ENCODE peak calls at places on chromosomes 4 and X, in eight cellular contexts. One of them, this sample, is unnamed.

GRCh38 chr4:37890501-37891220 is at the start of gene TBC1D1:
- DNase-seq in AG10803: no peak
- DNase-seq in transverse colon: peak; percentile 81
- DNase-seq in SK-N-SH: peak; percentile 69
- DNase-seq in AG04449: no peak
- DNase-seq in Calu3: peak; percentile 44
- DNase-seq in fibroblast of lung: no peak
- DNase-seq in thyroid gland: peak; percentile 90
- DNase-seq in this sample: no peak

GRCh38 chrX:38192007-38192625 is 28.6 kb downstream of the SRPX start:
- DNase-seq in AG10803: peak; percentile 22
- DNase-seq in transverse colon: peak; percentile 12
- DNase-seq in SK-N-SH: peak; percentile 37
- DNase-seq in AG04449: no peak
- DNase-seq in Calu3: peak; percentile 28
- DNase-seq in fibroblast of lung: peak; percentile 27
- DNase-seq in thyroid gland: peak; percentile 8
- DNase-seq in this sample: no peak

GRCh38 chr4:80619070-80619674 is 283.6 kb downstream of the CFAP299 start:
- DNase-seq in AG10803: no peak
- DNase-seq in transverse colon: no peak
- DNase-seq in SK-N-SH: no peak
- DNase-seq in AG04449: no peak
- DNase-seq in Calu3: peak; percentile 5
- DNase-seq in fibroblast of lung: peak; percentile 5
- DNase-seq in thyroid gland: no peak
- DNase-seq in this sample: no peak

GRCh38 chrX:47849776-47850175 is 13.1 kb downstream of the ZNF81 start:
- DNase-seq in AG10803: peak; percentile 18
- DNase-seq in transverse colon: no peak
- DNase-seq in SK-N-SH: no peak
- DNase-seq in AG04449: no peak
- DNase-seq in Calu3: no peak
- DNase-seq in fibroblast of lung: no peak
- DNase-seq in thyroid gland: no peak
- DNase-seq in this sample: no peak

GRCh38 chr4:126790633-126791032 is 842.1 kb upstream of the INTU start:
- DNase-seq in AG10803: peak; percentile 66
- DNase-seq in transverse colon: no peak
- DNase-seq in SK-N-SH: no peak
- DNase-seq in AG04449: no peak
- DNase-seq in Calu3: no peak
- DNase-seq in fibroblast of lung: peak; percentile 18
- DNase-seq in thyroid gland: peak; percentile 7
- DNase-seq in this sample: no peak

GRCh38 chr4:25154594-25155265 is 5.5 kb downstream of the SEPSECS start:
- DNase-seq in AG10803: no peak
- DNase-seq in transverse colon: peak; percentile 34
- DNase-seq in SK-N-SH: no peak
- DNase-seq in AG04449: no peak
- DNase-seq in Calu3: no peak
- DNase-seq in fibroblast of lung: no peak
- DNase-seq in thyroid gland: no peak
- DNase-seq in this sample: no peak

GRCh38 chr4:187128971-187129370 is 405.3 kb upstream of the FAT1 start:
- DNase-seq in AG10803: peak; percentile 46
- DNase-seq in transverse colon: no peak
- DNase-seq in SK-N-SH: no peak
- DNase-seq in AG04449: peak; percentile 54
- DNase-seq in Calu3: no peak
- DNase-seq in fibroblast of lung: no peak
- DNase-seq in thyroid gland: no peak
- DNase-seq in this sample: no peak

GRCh38 chr4:183758006-183758734 is 99.1 kb downstream of the TRAPPC11 start:
- DNase-seq in AG10803: no peak
- DNase-seq in transverse colon: peak; percentile 76
- DNase-seq in SK-N-SH: no peak
- DNase-seq in AG04449: no peak
- DNase-seq in Calu3: no peak
- DNase-seq in fibroblast of lung: peak; percentile 6
- DNase-seq in thyroid gland: no peak
- DNase-seq in this sample: no peak

GRCh38 chr4:166459616-166460015 is 586.6 kb downstream of the TLL1 start:
- DNase-seq in AG10803: no peak
- DNase-seq in transverse colon: no peak
- DNase-seq in SK-N-SH: no peak
- DNase-seq in AG04449: no peak
- DNase-seq in Calu3: no peak
- DNase-seq in fibroblast of lung: no peak
- DNase-seq in thyroid gland: no peak
- DNase-seq in this sample: no peak

GRCh38 chr4:88037936-88038335 is 30.5 kb downstream of the PKD2 start:
- DNase-seq in AG10803: no peak
- DNase-seq in transverse colon: no peak
- DNase-seq in SK-N-SH: no peak
- DNase-seq in AG04449: no peak
- DNase-seq in Calu3: no peak
- DNase-seq in fibroblast of lung: no peak
- DNase-seq in thyroid gland: no peak
- DNase-seq in this sample: no peak

GRCh38 chrX:104372547-104372946 is 117.8 kb upstream of the ESX1 start:
- DNase-seq in AG10803: no peak
- DNase-seq in transverse colon: no peak
- DNase-seq in SK-N-SH: no peak
- DNase-seq in AG04449: no peak
- DNase-seq in Calu3: no peak
- DNase-seq in fibroblast of lung: no peak
- DNase-seq in thyroid gland: no peak
- DNase-seq in this sample: no peak

GRCh38 chr4:8771258-8771590 is 100.4 kb downstream of the HMX1 start:
- DNase-seq in AG10803: no peak
- DNase-seq in transverse colon: no peak
- DNase-seq in SK-N-SH: peak; percentile 60
- DNase-seq in AG04449: no peak
- DNase-seq in Calu3: no peak
- DNase-seq in fibroblast of lung: no peak
- DNase-seq in thyroid gland: no peak
- DNase-seq in this sample: no peak

GRCh38 chr4:2837904-2838496 is 5.6 kb upstream of the ADD1 start:
- DNase-seq in AG10803: peak; percentile 62
- DNase-seq in transverse colon: peak; percentile 53
- DNase-seq in SK-N-SH: peak; percentile 30
- DNase-seq in AG04449: no peak
- DNase-seq in Calu3: no peak
- DNase-seq in fibroblast of lung: peak; percentile 59
- DNase-seq in thyroid gland: no peak
- DNase-seq in this sample: no peak

GRCh38 chrX:17634542-17635207 is 102.6 kb upstream of the SCML1 start:
- DNase-seq in AG10803: no peak
- DNase-seq in transverse colon: peak; percentile 15
- DNase-seq in SK-N-SH: no peak
- DNase-seq in AG04449: no peak
- DNase-seq in Calu3: no peak
- DNase-seq in fibroblast of lung: no peak
- DNase-seq in thyroid gland: no peak
- DNase-seq in this sample: no peak

GRCh38 chr4:105277702-105278101 is 131.0 kb downstream of the TET2 start:
- DNase-seq in AG10803: no peak
- DNase-seq in transverse colon: no peak
- DNase-seq in SK-N-SH: no peak
- DNase-seq in AG04449: no peak
- DNase-seq in Calu3: no peak
- DNase-seq in fibroblast of lung: no peak
- DNase-seq in thyroid gland: no peak
- DNase-seq in this sample: no peak

GRCh38 chrX:130108647-130109428 is 1.5 kb downstream of the ELF4 start:
- DNase-seq in AG10803: peak; percentile 39
- DNase-seq in transverse colon: peak; percentile 73
- DNase-seq in SK-N-SH: peak; percentile 36
- DNase-seq in AG04449: no peak
- DNase-seq in Calu3: peak; percentile 46
- DNase-seq in fibroblast of lung: no peak
- DNase-seq in thyroid gland: no peak
- DNase-seq in this sample: no peak

GRCh38 chr4:94642561-94642866 is 115.2 kb upstream of the BMPR1B start:
- DNase-seq in AG10803: peak; percentile 65
- DNase-seq in transverse colon: no peak
- DNase-seq in SK-N-SH: no peak
- DNase-seq in AG04449: no peak
- DNase-seq in Calu3: peak; percentile 22
- DNase-seq in fibroblast of lung: peak; percentile 1
- DNase-seq in thyroid gland: no peak
- DNase-seq in this sample: no peak

GRCh38 chr4:18860836-18861530 is 839.4 kb upstream of the LCORL start:
- DNase-seq in AG10803: no peak
- DNase-seq in transverse colon: no peak
- DNase-seq in SK-N-SH: no peak
- DNase-seq in AG04449: no peak
- DNase-seq in Calu3: no peak
- DNase-seq in fibroblast of lung: no peak
- DNase-seq in thyroid gland: no peak
- DNase-seq in this sample: no peak

GRCh38 chrX:134718329-134719317 is 60.4 kb upstream of the PLAC1 start:
- DNase-seq in AG10803: peak; percentile 98
- DNase-seq in transverse colon: no peak
- DNase-seq in SK-N-SH: no peak
- DNase-seq in AG04449: peak; percentile 94
- DNase-seq in Calu3: peak; percentile 34
- DNase-seq in fibroblast of lung: peak; percentile 89
- DNase-seq in thyroid gland: peak; percentile 63
- DNase-seq in this sample: no peak
- TF ChIP-seq CTCF in AG10803: peak; percentile 46
- TF ChIP-seq CTCF in transverse colon: no peak
- TF ChIP-seq CTCF in SK-N-SH: peak; percentile 13
- TF ChIP-seq CTCF in AG04449: no peak
- TF ChIP-seq CTCF in Calu3: no peak
- TF ChIP-seq CTCF in fibroblast of lung: no peak
- TF ChIP-seq CTCF in thyroid gland: no peak
- TF ChIP-seq CTCF in this sample: no peak

GRCh38 chrX:43448688-43449087 is 207.4 kb upstream of the MAOA start:
- DNase-seq in AG10803: no peak
- DNase-seq in transverse colon: no peak
- DNase-seq in SK-N-SH: no peak
- DNase-seq in AG04449: no peak
- DNase-seq in Calu3: no peak
- DNase-seq in fibroblast of lung: no peak
- DNase-seq in thyroid gland: no peak
- DNase-seq in this sample: no peak
- TF ChIP-seq CTCF in AG10803: no peak
- TF ChIP-seq CTCF in transverse colon: no peak
- TF ChIP-seq CTCF in SK-N-SH: no peak
- TF ChIP-seq CTCF in AG04449: no peak
- TF ChIP-seq CTCF in Calu3: no peak
- TF ChIP-seq CTCF in fibroblast of lung: no peak
- TF ChIP-seq CTCF in thyroid gland: no peak
- TF ChIP-seq CTCF in this sample: no peak

GRCh38 chrX:119482041-119482440 is 13.8 kb downstream of the SLC25A5 start:
- DNase-seq in AG10803: no peak
- DNase-seq in transverse colon: no peak
- DNase-seq in SK-N-SH: no peak
- DNase-seq in AG04449: no peak
- DNase-seq in Calu3: no peak
- DNase-seq in fibroblast of lung: no peak
- DNase-seq in thyroid gland: no peak
- DNase-seq in this sample: no peak

GRCh38 chrX:119486745-119487144 is 18.5 kb downstream of the SLC25A5 start:
- DNase-seq in AG10803: no peak
- DNase-seq in transverse colon: no peak
- DNase-seq in SK-N-SH: no peak
- DNase-seq in AG04449: no peak
- DNase-seq in Calu3: no peak
- DNase-seq in fibroblast of lung: no peak
- DNase-seq in thyroid gland: no peak
- DNase-seq in this sample: no peak

GRCh38 chrX:119481218-119481875 is 13.1 kb downstream of the SLC25A5 start:
- DNase-seq in AG10803: no peak
- DNase-seq in transverse colon: no peak
- DNase-seq in SK-N-SH: peak; percentile 38
- DNase-seq in AG04449: no peak
- DNase-seq in Calu3: peak; percentile 46
- DNase-seq in fibroblast of lung: no peak
- DNase-seq in thyroid gland: peak; percentile 57
- DNase-seq in this sample: no peak

GRCh38 chrX:119479845-119480244 is 11.6 kb downstream of the SLC25A5 start:
- DNase-seq in AG10803: no peak
- DNase-seq in transverse colon: no peak
- DNase-seq in SK-N-SH: no peak
- DNase-seq in AG04449: no peak
- DNase-seq in Calu3: no peak
- DNase-seq in fibroblast of lung: no peak
- DNase-seq in thyroid gland: no peak
- DNase-seq in this sample: no peak

DNA sequence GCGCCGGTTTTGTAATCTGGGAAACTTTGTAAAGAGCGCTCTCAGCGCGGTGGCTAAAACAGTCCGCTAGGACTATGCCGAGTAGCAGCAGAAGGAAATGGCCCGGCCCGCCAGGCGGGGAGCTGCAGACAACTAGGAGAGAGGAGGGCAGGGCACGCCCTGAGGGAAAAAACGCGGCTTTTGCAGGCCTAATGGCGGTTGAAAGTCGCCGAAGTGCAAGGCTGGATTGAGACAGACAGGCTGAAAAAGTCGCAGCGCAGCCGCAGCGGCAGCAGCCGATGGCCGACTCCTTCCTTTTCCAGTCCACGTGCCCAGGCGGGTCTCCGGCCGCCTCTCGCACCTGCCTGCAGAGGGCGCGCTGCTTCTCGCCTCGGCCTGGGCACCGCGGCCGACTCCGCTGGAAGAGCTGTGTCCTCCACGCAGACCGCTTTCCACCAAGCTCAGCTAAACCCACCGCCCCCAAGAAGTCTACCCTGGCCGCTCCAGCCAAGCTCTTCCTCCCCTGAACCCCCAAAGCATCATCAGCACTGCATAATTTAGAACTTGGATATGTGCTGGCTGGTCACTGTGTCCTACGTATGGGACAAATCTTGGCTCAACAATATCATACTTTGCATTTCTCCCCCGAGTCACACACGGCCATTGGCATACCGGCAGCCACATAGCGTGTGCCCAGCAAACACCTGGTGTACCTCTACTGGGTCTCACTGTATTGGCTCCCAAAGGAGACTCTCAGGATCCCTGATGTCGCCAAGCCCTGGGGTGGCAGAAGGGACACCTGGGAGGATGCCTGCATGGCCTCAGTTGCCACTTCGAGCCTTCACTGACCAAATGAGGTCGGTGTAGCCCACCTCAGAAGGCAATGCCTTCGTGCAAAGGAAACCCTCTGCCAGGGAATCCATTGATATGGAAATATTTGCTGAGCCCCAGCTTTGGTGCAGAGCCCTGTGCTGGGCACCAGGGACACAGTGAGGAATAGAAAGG is 14.5 kb downstream of the SLC25A5 start:
- DNase-seq in AG10803: peak; percentile 52
- DNase-seq in transverse colon: peak; percentile 76
- DNase-seq in SK-N-SH: peak; percentile 55
- DNase-seq in AG04449: no peak
- DNase-seq in Calu3: peak; percentile 80
- DNase-seq in fibroblast of lung: peak; percentile 39
- DNase-seq in thyroid gland: peak; percentile 59
- DNase-seq in this sample: no peak
- TF ChIP-seq CTCF in AG10803: peak; percentile 42
- TF ChIP-seq CTCF in transverse colon: peak; percentile 75
- TF ChIP-seq CTCF in SK-N-SH: peak; percentile 53
- TF ChIP-seq CTCF in AG04449: peak; percentile 71
- TF ChIP-seq CTCF in Calu3: peak; percentile 48
- TF ChIP-seq CTCF in fibroblast of lung: peak; percentile 55
- TF ChIP-seq CTCF in thyroid gland: no peak
- TF ChIP-seq CTCF in this sample: peak; percentile 51

GRCh38 chr4:101033986-101034385 is 313.3 kb downstream of the PPP3CA start:
- DNase-seq in AG10803: no peak
- DNase-seq in transverse colon: no peak
- DNase-seq in SK-N-SH: no peak
- DNase-seq in AG04449: no peak
- DNase-seq in Calu3: no peak
- DNase-seq in fibroblast of lung: no peak
- DNase-seq in thyroid gland: no peak
- DNase-seq in this sample: no peak
- TF ChIP-seq CTCF in AG10803: no peak
- TF ChIP-seq CTCF in transverse colon: no peak
- TF ChIP-seq CTCF in SK-N-SH: no peak
- TF ChIP-seq CTCF in AG04449: no peak
- TF ChIP-seq CTCF in Calu3: no peak
- TF ChIP-seq CTCF in fibroblast of lung: no peak
- TF ChIP-seq CTCF in thyroid gland: no peak
- TF ChIP-seq CTCF in this sample: no peak